ENCODE peak calls at places on chromosomes 16 and 17, in eight cellular contexts. One of them, this sample, is unnamed.

GRCh38 chr16:28981517-28981916 is 3.3 kb upstream of the LAT start:
- DNase-seq in A549: peak
- DNase-seq in bronchial epithelial cell: no peak
- DNase-seq in AG09309: no peak
- DNase-seq in tibial nerve: no peak
- DNase-seq in cardiac fibroblast: peak
- DNase-seq in transverse colon: no peak
- DNase-seq in lower lobe of right lung: no peak
- DNase-seq in this sample: no peak

GRCh38 chr17:82876149-82876548 is 36.3 kb upstream of the ZNF750 start:
- DNase-seq in tibial nerve: no peak
- DNase-seq in bronchial epithelial cell: peak
- DNase-seq in cardiac fibroblast: no peak
- DNase-seq in AG09309: no peak
- DNase-seq in lower lobe of right lung: peak
- DNase-seq in transverse colon: no peak
- DNase-seq in A549: no peak
- DNase-seq in this sample: peak

GRCh38 chr17:27381007-27381501 is 75.2 kb upstream of the KSR1 start:
- DNase-seq in cardiac fibroblast: peak
- DNase-seq in tibial nerve: peak
- DNase-seq in bronchial epithelial cell: no peak
- DNase-seq in lower lobe of right lung: peak
- DNase-seq in A549: peak
- DNase-seq in transverse colon: peak
- DNase-seq in AG09309: no peak
- DNase-seq in this sample: peak

GRCh38 chr17:35313875-35314409 is 59.5 kb downstream of the SLFN11 start:
- DNase-seq in lower lobe of right lung: no peak
- DNase-seq in A549: no peak
- DNase-seq in tibial nerve: no peak
- DNase-seq in bronchial epithelial cell: no peak
- DNase-seq in cardiac fibroblast: no peak
- DNase-seq in AG09309: no peak
- DNase-seq in transverse colon: peak
- DNase-seq in this sample: no peak

GRCh38 chr17:19415806-19416775 is 5.1 kb downstream of the RNF112 start:
- DNase-seq in A549: no peak
- DNase-seq in cardiac fibroblast: no peak
- DNase-seq in transverse colon: no peak
- DNase-seq in tibial nerve: no peak
- DNase-seq in bronchial epithelial cell: no peak
- DNase-seq in lower lobe of right lung: no peak
- DNase-seq in AG09309: no peak
- DNase-seq in this sample: no peak

GRCh38 chr17:57921342-57921741 is 33.9 kb downstream of the CUEDC1 start:
- DNase-seq in tibial nerve: no peak
- DNase-seq in cardiac fibroblast: peak
- DNase-seq in lower lobe of right lung: no peak
- DNase-seq in A549: no peak
- DNase-seq in AG09309: no peak
- DNase-seq in bronchial epithelial cell: no peak
- DNase-seq in transverse colon: no peak
- DNase-seq in this sample: no peak

GRCh38 chr17:80192268-80192667 is 22.4 kb downstream of the CARD14 start:
- DNase-seq in A549: no peak
- DNase-seq in transverse colon: no peak
- DNase-seq in lower lobe of right lung: no peak
- DNase-seq in tibial nerve: no peak
- DNase-seq in cardiac fibroblast: no peak
- DNase-seq in AG09309: no peak
- DNase-seq in bronchial epithelial cell: peak
- DNase-seq in this sample: no peak

GRCh38 chr17:45172541-45173286 is 11.0 kb downstream of the HEXIM2 start:
- DNase-seq in bronchial epithelial cell: peak
- DNase-seq in A549: peak
- DNase-seq in cardiac fibroblast: no peak
- DNase-seq in transverse colon: peak
- DNase-seq in lower lobe of right lung: peak
- DNase-seq in AG09309: no peak
- DNase-seq in tibial nerve: peak
- DNase-seq in this sample: peak

GRCh38 chr17:17229416-17230098 is 7.4 kb downstream of the FLCN start:
- DNase-seq in cardiac fibroblast: no peak
- DNase-seq in transverse colon: no peak
- DNase-seq in tibial nerve: no peak
- DNase-seq in AG09309: no peak
- DNase-seq in bronchial epithelial cell: no peak
- DNase-seq in lower lobe of right lung: no peak
- DNase-seq in A549: no peak
- DNase-seq in this sample: no peak

GRCh38 chr16:11060364-11060763 is 116.0 kb downstream of the CLEC16A start:
- DNase-seq in transverse colon: no peak
- DNase-seq in lower lobe of right lung: no peak
- DNase-seq in AG09309: no peak
- DNase-seq in tibial nerve: no peak
- DNase-seq in cardiac fibroblast: no peak
- DNase-seq in bronchial epithelial cell: no peak
- DNase-seq in A549: no peak
- DNase-seq in this sample: peak

GRCh38 chr16:48433116-48433848 is 48.1 kb upstream of the SIAH1 start:
- DNase-seq in lower lobe of right lung: no peak
- DNase-seq in transverse colon: no peak
- DNase-seq in bronchial epithelial cell: no peak
- DNase-seq in A549: no peak
- DNase-seq in AG09309: no peak
- DNase-seq in tibial nerve: no peak
- DNase-seq in cardiac fibroblast: no peak
- DNase-seq in this sample: no peak

GRCh38 chr16:84156342-84156784 is 11.3 kb downstream of the DNAAF1 start:
- DNase-seq in bronchial epithelial cell: peak
- DNase-seq in lower lobe of right lung: no peak
- DNase-seq in cardiac fibroblast: no peak
- DNase-seq in A549: no peak
- DNase-seq in transverse colon: no peak
- DNase-seq in tibial nerve: no peak
- DNase-seq in AG09309: no peak
- DNase-seq in this sample: no peak

GRCh38 chr16:86363057-86363490 is 147.3 kb upstream of the FOXF1 start:
- DNase-seq in cardiac fibroblast: peak
- DNase-seq in A549: no peak
- DNase-seq in bronchial epithelial cell: peak
- DNase-seq in tibial nerve: no peak
- DNase-seq in lower lobe of right lung: no peak
- DNase-seq in transverse colon: peak
- DNase-seq in AG09309: peak
- DNase-seq in this sample: no peak

GRCh38 chr17:27497696-27498095 is 41.4 kb downstream of the KSR1 start:
- DNase-seq in AG09309: no peak
- DNase-seq in transverse colon: no peak
- DNase-seq in tibial nerve: no peak
- DNase-seq in lower lobe of right lung: no peak
- DNase-seq in bronchial epithelial cell: peak
- DNase-seq in cardiac fibroblast: no peak
- DNase-seq in A549: no peak
- DNase-seq in this sample: no peak

GRCh38 chr16:66650707-66651473 is 45.7 kb downstream of the CMTM4 start:
- DNase-seq in A549: peak
- DNase-seq in bronchial epithelial cell: peak
- DNase-seq in transverse colon: peak
- DNase-seq in AG09309: no peak
- DNase-seq in lower lobe of right lung: peak
- DNase-seq in cardiac fibroblast: peak
- DNase-seq in tibial nerve: peak
- DNase-seq in this sample: peak

GRCh38 chr17:31596382-31597323 is 205.2 kb downstream of the RAB11FIP4 start:
- DNase-seq in bronchial epithelial cell: peak
- DNase-seq in cardiac fibroblast: peak
- DNase-seq in lower lobe of right lung: peak
- DNase-seq in A549: peak
- DNase-seq in transverse colon: peak
- DNase-seq in tibial nerve: peak
- DNase-seq in AG09309: peak
- DNase-seq in this sample: peak

GRCh38 chr17:45277216-45277849 is 15.4 kb upstream of the SPATA32 start:
- DNase-seq in A549: peak
- DNase-seq in tibial nerve: peak
- DNase-seq in AG09309: peak
- DNase-seq in transverse colon: peak
- DNase-seq in lower lobe of right lung: peak
- DNase-seq in bronchial epithelial cell: peak
- DNase-seq in cardiac fibroblast: peak
- DNase-seq in this sample: peak

GRCh38 chr17:33778505-33779398 is 476.3 kb upstream of the CCL2 start:
- DNase-seq in cardiac fibroblast: peak
- DNase-seq in bronchial epithelial cell: peak
- DNase-seq in transverse colon: peak
- DNase-seq in tibial nerve: peak
- DNase-seq in lower lobe of right lung: no peak
- DNase-seq in AG09309: peak
- DNase-seq in A549: peak
- DNase-seq in this sample: peak

GRCh38 chr17:72682597-72682996 is 409.9 kb downstream of the SLC39A11 start:
- DNase-seq in AG09309: no peak
- DNase-seq in tibial nerve: no peak
- DNase-seq in transverse colon: no peak
- DNase-seq in bronchial epithelial cell: peak
- DNase-seq in lower lobe of right lung: no peak
- DNase-seq in A549: peak
- DNase-seq in cardiac fibroblast: peak
- DNase-seq in this sample: no peak

GRCh38 chr17:65181237-65182061 is 44.3 kb downstream of the RGS9 start:
- DNase-seq in transverse colon: no peak
- DNase-seq in A549: no peak
- DNase-seq in cardiac fibroblast: no peak
- DNase-seq in bronchial epithelial cell: no peak
- DNase-seq in lower lobe of right lung: no peak
- DNase-seq in tibial nerve: no peak
- DNase-seq in AG09309: no peak
- DNase-seq in this sample: no peak

DNA sequence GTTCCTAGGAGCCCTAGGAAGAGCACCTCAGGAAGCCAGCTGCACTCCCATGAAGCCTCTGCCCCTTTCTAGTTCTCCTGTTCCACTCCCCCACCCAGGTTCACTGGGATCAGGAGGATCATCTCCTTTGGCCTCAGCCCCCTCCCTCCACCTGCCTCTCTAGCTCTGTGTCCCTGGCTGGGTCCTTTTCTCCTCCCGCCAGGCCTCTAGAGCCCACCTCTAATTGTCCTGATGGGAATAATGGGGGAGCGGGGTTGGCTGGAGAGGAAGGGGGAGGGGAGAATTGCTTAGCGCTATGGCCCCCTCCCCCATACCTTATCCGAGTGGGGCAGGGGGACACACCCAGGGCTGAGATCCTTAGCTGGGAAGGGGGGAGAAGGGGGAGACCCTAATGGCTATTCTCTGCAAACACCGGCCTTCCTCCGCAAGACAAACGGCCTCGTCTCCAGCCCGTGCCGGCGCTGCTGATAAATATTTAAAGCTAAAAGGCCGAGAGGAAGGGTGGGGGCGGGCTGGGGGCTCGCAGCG is 999 bp downstream of the HOXB7 start:
- DNase-seq in AG09309: no peak
- DNase-seq in transverse colon: no peak
- DNase-seq in cardiac fibroblast: no peak
- DNase-seq in tibial nerve: no peak
- DNase-seq in bronchial epithelial cell: no peak
- DNase-seq in lower lobe of right lung: no peak
- DNase-seq in A549: no peak
- DNase-seq in this sample: no peak
- H3K4me3 ChIP-seq in AG09309: no peak
- H3K4me3 ChIP-seq in transverse colon: peak
- H3K4me3 ChIP-seq in cardiac fibroblast: no peak
- H3K4me3 ChIP-seq in tibial nerve: peak
- H3K4me3 ChIP-seq in bronchial epithelial cell: no peak
- H3K4me3 ChIP-seq in lower lobe of right lung: peak
- H3K4me3 ChIP-seq in A549: peak
- H3K4me3 ChIP-seq in this sample: peak

GRCh38 chr16:1272453-1273198 is 16.8 kb downstream of the TPSD1 start:
- DNase-seq in lower lobe of right lung: no peak
- DNase-seq in cardiac fibroblast: no peak
- DNase-seq in bronchial epithelial cell: no peak
- DNase-seq in AG09309: no peak
- DNase-seq in A549: no peak
- DNase-seq in tibial nerve: no peak
- DNase-seq in transverse colon: no peak
- DNase-seq in this sample: no peak
- TF ChIP-seq CTCF in lower lobe of right lung: no peak
- TF ChIP-seq CTCF in cardiac fibroblast: no peak
- TF ChIP-seq CTCF in bronchial epithelial cell: no peak
- TF ChIP-seq CTCF in AG09309: no peak
- TF ChIP-seq CTCF in A549: no peak
- TF ChIP-seq CTCF in tibial nerve: no peak
- TF ChIP-seq CTCF in transverse colon: no peak
- TF ChIP-seq CTCF in this sample: no peak

DNA sequence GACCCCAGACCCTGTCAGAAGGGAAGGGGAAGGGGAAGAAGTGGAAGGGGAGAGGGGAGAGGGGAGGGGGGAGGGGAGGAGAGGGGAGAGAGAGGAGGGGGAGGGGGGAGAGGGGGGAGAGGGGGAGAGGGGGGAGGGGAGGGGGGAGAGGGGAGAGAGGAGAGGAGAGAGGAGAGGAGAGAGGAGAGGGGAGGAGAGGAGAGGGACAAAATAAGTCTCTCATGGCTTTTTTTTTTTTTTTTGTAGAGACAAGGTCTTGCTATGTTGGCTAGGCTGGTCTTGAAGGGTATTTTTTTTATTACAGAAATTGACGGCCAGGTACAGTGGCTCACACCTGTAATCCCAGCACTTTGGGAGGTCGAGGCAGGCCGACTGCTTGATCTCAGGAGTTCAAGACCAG is 19.4 kb downstream of the AMFR start:
- DNase-seq in lower lobe of right lung: no peak
- DNase-seq in cardiac fibroblast: no peak
- DNase-seq in transverse colon: no peak
- DNase-seq in A549: no peak
- DNase-seq in AG09309: no peak
- DNase-seq in bronchial epithelial cell: no peak
- DNase-seq in tibial nerve: no peak
- DNase-seq in this sample: no peak
- H3K4me3 ChIP-seq in lower lobe of right lung: no peak
- H3K4me3 ChIP-seq in cardiac fibroblast: no peak
- H3K4me3 ChIP-seq in transverse colon: no peak
- H3K4me3 ChIP-seq in A549: no peak
- H3K4me3 ChIP-seq in AG09309: no peak
- H3K4me3 ChIP-seq in bronchial epithelial cell: no peak
- H3K4me3 ChIP-seq in tibial nerve: no peak
- H3K4me3 ChIP-seq in this sample: no peak

GRCh38 chr16:82439678-82440293 is 187.0 kb upstream of the CDH13 start:
- DNase-seq in lower lobe of right lung: no peak
- DNase-seq in cardiac fibroblast: peak
- DNase-seq in AG09309: no peak
- DNase-seq in tibial nerve: no peak
- DNase-seq in bronchial epithelial cell: no peak
- DNase-seq in transverse colon: no peak
- DNase-seq in A549: no peak
- DNase-seq in this sample: no peak
- TF ChIP-seq CTCF in lower lobe of right lung: peak
- TF ChIP-seq CTCF in cardiac fibroblast: peak
- TF ChIP-seq CTCF in AG09309: peak
- TF ChIP-seq CTCF in tibial nerve: no peak
- TF ChIP-seq CTCF in bronchial epithelial cell: peak
- TF ChIP-seq CTCF in transverse colon: peak
- TF ChIP-seq CTCF in A549: no peak
- TF ChIP-seq CTCF in this sample: no peak